ENCODE peak calls at places on chromosomes 6 and 20, in four cellular contexts. One of them, this sample, is unnamed.

GRCh38 chr6:91149246-91149645 is 562.4 kb upstream of the MAP3K7 start:
- DNase-seq in prostate gland: no peak
- DNase-seq in K562: no peak
- DNase-seq in neural progenitor cell: no peak
- DNase-seq in this sample: no peak

GRCh38 chr6:109300874-109301273 is 81.4 kb downstream of the CD164 start:
- DNase-seq in prostate gland: no peak
- DNase-seq in K562: no peak
- DNase-seq in neural progenitor cell: no peak
- DNase-seq in this sample: no peak

GRCh38 chr6:44867561-44868334 is 460.4 kb upstream of the RUNX2 start:
- DNase-seq in prostate gland: no peak
- DNase-seq in K562: no peak
- DNase-seq in neural progenitor cell: no peak
- DNase-seq in this sample: no peak

GRCh38 chr20:53579581-53580375 is 13.9 kb downstream of the ZNF217 start:
- DNase-seq in prostate gland: peak; percentile 46
- DNase-seq in K562: peak; percentile 37
- DNase-seq in neural progenitor cell: no peak
- DNase-seq in this sample: no peak

GRCh38 chr6:129954749-129955431 is 63.5 kb upstream of the L3MBTL3 start:
- DNase-seq in prostate gland: no peak
- DNase-seq in K562: no peak
- DNase-seq in neural progenitor cell: no peak
- DNase-seq in this sample: no peak

GRCh38 chr6:21037453-21037852 is 503.2 kb downstream of the CDKAL1 start:
- DNase-seq in prostate gland: no peak
- DNase-seq in K562: no peak
- DNase-seq in neural progenitor cell: no peak
- DNase-seq in this sample: no peak

GRCh38 chr6:21886601-21887091 is 293.1 kb downstream of the SOX4 start:
- DNase-seq in prostate gland: no peak
- DNase-seq in K562: no peak
- DNase-seq in neural progenitor cell: no peak
- DNase-seq in this sample: no peak

GRCh38 chr20:10557685-10558084 is 116.1 kb downstream of the JAG1 start:
- DNase-seq in prostate gland: no peak
- DNase-seq in K562: no peak
- DNase-seq in neural progenitor cell: no peak
- DNase-seq in this sample: peak; percentile 41

GRCh38 chr20:2847802-2848201 is 7.3 kb downstream of the VPS16 start:
- DNase-seq in prostate gland: no peak
- DNase-seq in K562: no peak
- DNase-seq in neural progenitor cell: no peak
- DNase-seq in this sample: no peak

GRCh38 chr6:122730775-122731386 is 48.6 kb upstream of the FABP7 start:
- DNase-seq in prostate gland: no peak
- DNase-seq in K562: peak; percentile 57
- DNase-seq in neural progenitor cell: peak; percentile 55
- DNase-seq in this sample: no peak

GRCh38 chr6:35419961-35420360 is 32.2 kb upstream of the FANCE start:
- DNase-seq in prostate gland: no peak
- DNase-seq in K562: no peak
- DNase-seq in neural progenitor cell: no peak
- DNase-seq in this sample: no peak

GRCh38 chr6:134640975-134641429 is 308.9 kb downstream of the ALDH8A1 start:
- DNase-seq in prostate gland: peak; percentile 65
- DNase-seq in K562: peak; percentile 84
- DNase-seq in neural progenitor cell: peak; percentile 75
- DNase-seq in this sample: peak; percentile 68

GRCh38 chr6:119351005-119351394 is 1.4 kb upstream of the MAN1A1 start:
- DNase-seq in prostate gland: no peak
- DNase-seq in K562: peak; percentile 54
- DNase-seq in neural progenitor cell: no peak
- DNase-seq in this sample: no peak

GRCh38 chr20:25018841-25019240 is 26.3 kb upstream of the APMAP start:
- DNase-seq in prostate gland: no peak
- DNase-seq in K562: no peak
- DNase-seq in neural progenitor cell: no peak
- DNase-seq in this sample: no peak

GRCh38 chr20:51886891-51887608 is 84.7 kb upstream of the SALL4 start:
- DNase-seq in prostate gland: no peak
- DNase-seq in K562: no peak
- DNase-seq in neural progenitor cell: no peak
- DNase-seq in this sample: no peak

GRCh38 chr6:25057121-25057520 is 121.4 kb upstream of the RIPOR2 start:
- DNase-seq in prostate gland: no peak
- DNase-seq in K562: no peak
- DNase-seq in neural progenitor cell: no peak
- DNase-seq in this sample: no peak

GRCh38 chr6:144793744-144794143 is 508.6 kb downstream of the UTRN start:
- DNase-seq in prostate gland: no peak
- DNase-seq in K562: no peak
- DNase-seq in neural progenitor cell: no peak
- DNase-seq in this sample: no peak

DNA sequence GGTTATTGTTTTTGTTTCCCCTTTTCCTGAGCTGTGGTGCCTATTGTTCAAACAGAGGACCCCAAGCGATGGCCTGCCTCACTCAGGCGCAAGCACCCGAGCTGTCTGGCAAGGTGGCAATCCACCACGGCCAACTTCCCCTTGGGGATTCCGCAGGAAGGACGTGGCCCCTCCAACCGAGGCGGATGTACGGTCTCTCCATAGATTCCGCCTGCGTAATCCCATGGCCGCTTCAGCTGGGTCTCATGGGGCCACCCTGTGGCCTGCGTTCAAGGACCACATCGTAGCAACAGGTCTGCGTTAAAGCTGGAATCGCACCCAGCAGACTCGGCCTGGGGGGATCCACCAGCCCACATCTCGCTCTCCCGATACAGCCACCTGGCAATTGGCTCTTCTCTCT is 79.9 kb downstream of the CEBPB start:
- DNase-seq in prostate gland: no peak
- DNase-seq in K562: no peak
- DNase-seq in neural progenitor cell: no peak
- DNase-seq in this sample: no peak
- H3K4me1 ChIP-seq in prostate gland: peaks cover 9% of the 10 kb centered on the region
- H3K4me1 ChIP-seq in K562: peaks cover under 1% of the 10 kb centered on the region
- H3K4me1 ChIP-seq in neural progenitor cell: peaks cover 8% of the 10 kb centered on the region
- H3K4me1 ChIP-seq in this sample: no peaks in the 10 kb centered on the region

GRCh38 chr6:104943781-104944180 is 13.1 kb upstream of the LIN28B start:
- DNase-seq in prostate gland: no peak
- DNase-seq in K562: peak; percentile 69
- DNase-seq in neural progenitor cell: peak; percentile 71
- DNase-seq in this sample: no peak

GRCh38 chr6:104940238-104940880 is 16.5 kb upstream of the LIN28B start:
- DNase-seq in prostate gland: no peak
- DNase-seq in K562: no peak
- DNase-seq in neural progenitor cell: peak; percentile 95
- DNase-seq in this sample: peak; percentile 87

GRCh38 chr6:104940881-104941693 is 15.8 kb upstream of the LIN28B start:
- DNase-seq in prostate gland: no peak
- DNase-seq in K562: peak; percentile 78
- DNase-seq in neural progenitor cell: peak; percentile 94
- DNase-seq in this sample: peak; percentile 82

GRCh38 chr6:104936766-104937535 is 20.0 kb upstream of the LIN28B start:
- DNase-seq in prostate gland: no peak
- DNase-seq in K562: no peak
- DNase-seq in neural progenitor cell: no peak
- DNase-seq in this sample: no peak

GRCh38 chr6:104941694-104942177 is 15.2 kb upstream of the LIN28B start:
- DNase-seq in prostate gland: no peak
- DNase-seq in K562: peak; percentile 34
- DNase-seq in neural progenitor cell: peak; percentile 34
- DNase-seq in this sample: no peak
- TF ChIP-seq CTCF in prostate gland: no peak
- TF ChIP-seq CTCF in K562: no peak
- TF ChIP-seq CTCF in neural progenitor cell: no peak
- TF ChIP-seq CTCF in this sample: no peak

DNA sequence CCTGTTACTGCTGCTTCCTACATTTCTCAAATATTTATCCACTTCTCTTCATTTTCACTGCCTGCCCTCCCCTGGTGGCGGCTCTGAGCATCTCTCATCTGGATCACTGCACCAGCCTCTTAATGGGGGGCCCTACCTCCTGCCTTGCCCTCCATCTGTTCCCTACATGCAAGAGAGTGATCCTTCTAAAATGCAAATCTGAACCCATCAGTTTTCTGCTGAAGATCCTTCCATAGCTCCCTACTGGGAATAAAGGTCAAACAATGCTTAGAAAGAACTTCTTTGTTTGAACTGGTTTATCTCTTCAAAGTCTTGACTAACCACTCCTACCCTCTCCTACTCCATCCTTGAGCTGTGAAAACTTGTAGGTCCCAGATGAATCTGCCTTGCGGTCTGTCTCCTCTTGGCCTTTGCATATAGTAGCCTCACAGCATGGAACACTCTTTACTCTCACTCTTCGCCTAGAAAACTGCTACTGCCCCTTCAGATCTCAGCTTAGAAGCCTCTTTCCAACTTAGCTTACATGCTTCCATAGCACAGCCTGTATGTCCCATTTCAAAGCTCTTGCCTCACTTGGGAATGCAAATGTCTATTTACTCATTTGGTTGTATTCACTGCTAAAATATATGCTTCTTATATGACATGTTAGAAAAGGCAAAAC is 119.3 kb downstream of the QRSL1 start:
- DNase-seq in prostate gland: no peak
- DNase-seq in K562: no peak
- DNase-seq in neural progenitor cell: no peak
- DNase-seq in this sample: peak; percentile 48
- H3K4me1 ChIP-seq in prostate gland: no peaks in the 10 kb centered on the region
- H3K4me1 ChIP-seq in K562: no peaks in the 10 kb centered on the region
- H3K4me1 ChIP-seq in neural progenitor cell: peaks cover 16% of the 10 kb centered on the region
- H3K4me1 ChIP-seq in this sample: peaks cover 12% of the 10 kb centered on the region

GRCh38 chr6:53640361-53640760 is 25.2 kb downstream of the KLHL31 start:
- DNase-seq in prostate gland: no peak
- DNase-seq in K562: no peak
- DNase-seq in neural progenitor cell: no peak
- DNase-seq in this sample: no peak
- TF ChIP-seq CTCF in prostate gland: no peak
- TF ChIP-seq CTCF in K562: no peak
- TF ChIP-seq CTCF in neural progenitor cell: no peak
- TF ChIP-seq CTCF in this sample: no peak

DNA sequence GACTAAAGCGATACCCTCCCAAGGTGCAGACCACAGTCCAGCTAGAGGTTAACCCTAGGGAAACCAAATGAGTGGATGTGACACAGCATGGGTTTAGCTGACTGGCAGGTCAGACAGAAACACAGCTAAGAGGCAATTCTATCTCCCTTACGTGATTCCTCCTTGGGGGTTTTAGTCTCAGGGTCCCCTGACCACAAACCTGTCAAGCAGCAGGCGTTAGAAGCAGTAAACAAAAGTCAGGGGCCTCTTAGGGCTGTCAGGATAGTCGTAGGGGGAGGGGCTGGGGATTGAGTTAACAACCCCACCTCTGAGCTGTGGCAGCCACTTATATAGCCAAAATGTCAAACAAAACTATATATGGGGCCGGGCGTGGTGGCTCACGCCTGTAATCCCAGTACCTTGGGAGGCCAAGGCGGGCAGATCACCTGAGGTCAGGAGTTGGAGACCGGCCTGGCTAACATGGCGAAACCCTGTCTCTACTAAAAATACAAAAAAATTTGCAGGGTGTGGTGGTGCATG is 13.6 kb downstream of the KCNK5 start:
- DNase-seq in prostate gland: no peak
- DNase-seq in K562: no peak
- DNase-seq in neural progenitor cell: no peak
- DNase-seq in this sample: no peak
- H3K4me1 ChIP-seq in prostate gland: no peaks in the 10 kb centered on the region
- H3K4me1 ChIP-seq in K562: peaks cover 37% of the 10 kb centered on the region
- H3K4me1 ChIP-seq in neural progenitor cell: peaks cover 22% of the 10 kb centered on the region
- H3K4me1 ChIP-seq in this sample: peaks cover 16% of the 10 kb centered on the region

DNA sequence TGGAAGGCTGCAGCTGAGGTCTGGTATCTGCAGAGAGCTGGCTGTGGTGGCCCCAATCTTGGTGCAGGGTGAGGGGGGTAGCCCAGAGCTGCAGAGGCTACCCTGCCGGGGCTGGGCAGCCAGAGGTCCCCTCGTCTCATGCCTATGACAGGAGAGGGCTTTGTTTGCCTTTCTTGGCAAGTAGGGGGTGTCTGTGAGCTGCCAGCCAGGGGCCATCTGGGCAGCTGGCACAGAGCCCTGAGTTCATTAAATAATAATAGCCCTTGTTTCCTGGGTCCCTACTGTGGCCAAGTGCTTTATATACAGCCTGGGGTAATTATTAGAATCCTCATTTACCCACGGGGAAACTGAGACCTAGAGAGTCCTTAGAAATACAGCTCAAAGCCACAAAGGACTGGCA is 66.6 kb downstream of the EZR start:
- DNase-seq in prostate gland: no peak
- DNase-seq in K562: no peak
- DNase-seq in neural progenitor cell: peak; percentile 19
- DNase-seq in this sample: no peak
- TF ChIP-seq CTCF in prostate gland: no peak
- TF ChIP-seq CTCF in K562: no peak
- TF ChIP-seq CTCF in neural progenitor cell: peak; percentile 14
- TF ChIP-seq CTCF in this sample: peak; percentile 29

GRCh38 chr20:20731945-20732296 is 19.5 kb upstream of the RALGAPA2 start:
- DNase-seq in prostate gland: no peak
- DNase-seq in K562: no peak
- DNase-seq in neural progenitor cell: no peak
- DNase-seq in this sample: no peak

GRCh38 chr20:20732641-20733040 is 20.2 kb upstream of the RALGAPA2 start:
- DNase-seq in prostate gland: no peak
- DNase-seq in K562: no peak
- DNase-seq in neural progenitor cell: no peak
- DNase-seq in this sample: no peak

GRCh38 chr20:20733943-20734342 is 21.5 kb upstream of the RALGAPA2 start:
- DNase-seq in prostate gland: no peak
- DNase-seq in K562: no peak
- DNase-seq in neural progenitor cell: no peak
- DNase-seq in this sample: no peak

GRCh38 chr20:20729563-20729962 is 17.1 kb upstream of the RALGAPA2 start:
- DNase-seq in prostate gland: no peak
- DNase-seq in K562: no peak
- DNase-seq in neural progenitor cell: no peak
- DNase-seq in this sample: no peak

GRCh38 chr20:20731000-20731944 is 18.8 kb upstream of the RALGAPA2 start:
- DNase-seq in prostate gland: no peak
- DNase-seq in K562: no peak
- DNase-seq in neural progenitor cell: no peak
- DNase-seq in this sample: no peak
- H3K4me1 ChIP-seq in prostate gland: no peaks in the 10 kb centered on the region
- H3K4me1 ChIP-seq in K562: no peaks in the 10 kb centered on the region
- H3K4me1 ChIP-seq in neural progenitor cell: peaks cover 19% of the 10 kb centered on the region
- H3K4me1 ChIP-seq in this sample: no peaks in the 10 kb centered on the region

GRCh38 chr6:104625536-104625935 is 234.2 kb downstream of the HACE1 start:
- DNase-seq in prostate gland: peak; percentile 13
- DNase-seq in K562: no peak
- DNase-seq in neural progenitor cell: peak; percentile 4
- DNase-seq in this sample: peak; percentile 49

GRCh38 chr6:104617541-104618072 is 242.1 kb downstream of the HACE1 start:
- DNase-seq in prostate gland: no peak
- DNase-seq in K562: no peak
- DNase-seq in neural progenitor cell: no peak
- DNase-seq in this sample: no peak

GRCh38 chr6:104623052-104623690 is 236.5 kb downstream of the HACE1 start:
- DNase-seq in prostate gland: no peak
- DNase-seq in K562: no peak
- DNase-seq in neural progenitor cell: peak; percentile 51
- DNase-seq in this sample: peak; percentile 66
- TF ChIP-seq CTCF in prostate gland: no peak
- TF ChIP-seq CTCF in K562: no peak
- TF ChIP-seq CTCF in neural progenitor cell: peak; percentile 19
- TF ChIP-seq CTCF in this sample: peak; percentile 38

This sample was measured in H9.